ENCODE peak calls at places on chromosomes 13 and 19, in ten cellular contexts. Z is NCI-H1436 treated with DMSO at 0.1 percent for 48 hours; G is WERI-Rb-1; P is NCI-H1417; F is memory B cell; X is effector memory CD8-positive, alpha-beta T cell; K is non-pigmented ciliary epithelial cell; J is T-helper 2 cell; M is activated CD4-positive, alpha-beta T cell treated with anti-CD3 and anti-CD28 coated beads for 4 hours; L is CD4-positive, alpha-beta T cell. H is an unnamed sample.

GRCh38 chr19:45767881-45768643 is 990 bp downstream of the SIX5 start:
- DNase-seq in J (no peak), K (no peak), L (no peak), P (no peak), G (peak; percentile 70), X (peak; percentile 24), Z (no peak), M (no peak), F (peak; percentile 50), H (peak; percentile 72)

GRCh38 chr19:38831142-38831605 is 420 bp downstream of the ECH1 start:
- DNase-seq in L (no peak), M (no peak), Z (no peak), X (no peak), P (peak; percentile 22), G (peak; percentile 36), J (no peak), F (no peak), K (peak; percentile 93), H (peak; percentile 75)

GRCh38 chr19:54172764-54173699 is at the start of gene TMC4:
- DNase-seq in M (no peak), X (no peak), K (no peak), G (peak; percentile 40), Z (peak; percentile 73), L (no peak), P (peak; percentile 45), F (no peak), J (no peak), H (no peak)

GRCh38 chr13:20161275-20161950 is 561 bp upstream of the GJA3 start:
- DNase-seq in X (peak; percentile 43), G (no peak), K (no peak), M (peak; percentile 26), J (peak; percentile 55), P (no peak), Z (no peak), L (peak; percentile 54), F (peak; percentile 67), H (peak; percentile 50)

GRCh38 chr13:44274838-44275237 is 98.8 kb upstream of the SERP2 start:
- DNase-seq in G (no peak), L (no peak), M (no peak), J (no peak), X (peak; percentile 35), F (no peak), K (no peak), P (no peak), Z (no peak), H (no peak)

GRCh38 chr13:41352935-41353801 is 42.1 kb downstream of the NAA16 start:
- DNase-seq in L (peak; percentile 39), G (no peak), J (peak; percentile 28), Z (no peak), M (peak; percentile 58), P (peak; percentile 42), K (no peak), X (peak; percentile 78), F (peak; percentile 53), H (no peak)

GRCh38 chr13:44278164-44278563 is 95.5 kb upstream of the SERP2 start:
- DNase-seq in Z (no peak), L (no peak), K (no peak), X (no peak), F (no peak), J (no peak), M (no peak), G (no peak), P (no peak), H (no peak)

GRCh38 chr13:41751277-41751676 is 209.6 kb downstream of the VWA8 start:
- DNase-seq in J (no peak), P (no peak), M (no peak), L (no peak), F (no peak), Z (no peak), X (no peak), K (peak; percentile 18), G (no peak), H (no peak)

GRCh38 chr19:21750586-21751128 is 16.7 kb downstream of the ZNF100 start:
- DNase-seq in G (no peak), X (no peak), K (no peak), J (no peak), M (no peak), L (no peak), F (no peak), P (no peak), Z (no peak), H (no peak)

GRCh38 chr19:40424637-40425449 is 949 bp downstream of the SERTAD1 start:
- DNase-seq in L (no peak), M (no peak), Z (no peak), J (no peak), X (no peak), F (no peak), K (no peak), G (no peak), P (no peak), H (no peak)

GRCh38 chr19:11486661-11487503 is 6.0 kb upstream of the ELAVL3 start:
- DNase-seq in K (no peak), J (no peak), Z (no peak), L (no peak), G (no peak), M (no peak), F (no peak), P (no peak), X (no peak), H (no peak)

GRCh38 chr13:91154553-91154952 is 192.9 kb upstream of the MIR17HG start:
- DNase-seq in F (no peak), G (no peak), Z (no peak), P (no peak), K (no peak), J (no peak), M (no peak), X (no peak), L (no peak), H (no peak)

GRCh38 chr19:46137915-46138473 is 10.0 kb upstream of the IGFL2 start:
- DNase-seq in Z (no peak), L (no peak), P (no peak), G (no peak), M (no peak), X (no peak), K (no peak), J (no peak), F (no peak), H (no peak)

GRCh38 chr13:26839682-26840081 is 79.1 kb upstream of the GPR12 start:
- DNase-seq in G (no peak), F (no peak), J (no peak), K (no peak), Z (no peak), M (no peak), L (no peak), P (no peak), X (no peak), H (no peak)

GRCh38 chr19:41299755-41300089 is 10.2 kb upstream of the CCDC97 start:
- DNase-seq in G (no peak), P (no peak), Z (no peak), M (no peak), F (no peak), X (peak; percentile 52), J (no peak), L (no peak), K (peak; percentile 42), H (peak; percentile 84)

GRCh38 chr13:30892966-30893365 is 13.1 kb upstream of the MEDAG start:
- DNase-seq in F (no peak), X (no peak), M (no peak), L (no peak), J (no peak), K (no peak), G (peak; percentile 18), Z (no peak), P (no peak), H (peak; percentile 57)

H was measured in heart right ventricle.